ENCODE peak calls at places on chromosomes 2 and 18, in four cellular contexts. One of them, this sample, is unnamed.

GRCh38 chr2:31202833-31203232 is 14.5 kb downstream of the CAPN14 start:
- DNase-seq in CD8-positive, alpha-beta memory T cell: no peak
- DNase-seq in lower lobe of right lung: no peak
- DNase-seq in fibroblast of lung: no peak
- DNase-seq in this sample: no peak

GRCh38 chr2:131152065-131152464 is 46.9 kb downstream of the PLEKHB2 start:
- DNase-seq in CD8-positive, alpha-beta memory T cell: no peak
- DNase-seq in lower lobe of right lung: no peak
- DNase-seq in fibroblast of lung: no peak
- DNase-seq in this sample: no peak

GRCh38 chr2:182186132-182186735 is 200.6 kb downstream of the PPP1R1C start:
- DNase-seq in CD8-positive, alpha-beta memory T cell: peak; percentile 7
- DNase-seq in lower lobe of right lung: no peak
- DNase-seq in fibroblast of lung: peak; percentile 16
- DNase-seq in this sample: no peak

GRCh38 chr18:10419420-10420103 is 34.9 kb upstream of the APCDD1 start:
- DNase-seq in CD8-positive, alpha-beta memory T cell: no peak
- DNase-seq in lower lobe of right lung: no peak
- DNase-seq in fibroblast of lung: peak; percentile 88
- DNase-seq in this sample: no peak

GRCh38 chr18:3873698-3874495 is 423.9 kb downstream of the TGIF1 start:
- DNase-seq in CD8-positive, alpha-beta memory T cell: no peak
- DNase-seq in lower lobe of right lung: no peak
- DNase-seq in fibroblast of lung: no peak
- DNase-seq in this sample: no peak

GRCh38 chr2:106972782-106973181 is 86.8 kb upstream of the ST6GAL2 start:
- DNase-seq in CD8-positive, alpha-beta memory T cell: no peak
- DNase-seq in lower lobe of right lung: no peak
- DNase-seq in fibroblast of lung: peak; percentile 71
- DNase-seq in this sample: no peak

GRCh38 chr2:184053326-184053725 is 545.0 kb upstream of the ZNF804A start:
- DNase-seq in CD8-positive, alpha-beta memory T cell: no peak
- DNase-seq in lower lobe of right lung: no peak
- DNase-seq in fibroblast of lung: peak; percentile 3
- DNase-seq in this sample: no peak

GRCh38 chr18:24633121-24633520 is 172.7 kb downstream of the HRH4 start:
- DNase-seq in CD8-positive, alpha-beta memory T cell: no peak
- DNase-seq in lower lobe of right lung: no peak
- DNase-seq in fibroblast of lung: peak; percentile 4
- DNase-seq in this sample: no peak

GRCh38 chr2:59254279-59254678 is 1013.2 kb upstream of the FANCL start:
- DNase-seq in CD8-positive, alpha-beta memory T cell: no peak
- DNase-seq in lower lobe of right lung: no peak
- DNase-seq in fibroblast of lung: no peak
- DNase-seq in this sample: no peak

GRCh38 chr2:196587739-196588138 is 51.8 kb upstream of the CCDC150 start:
- DNase-seq in CD8-positive, alpha-beta memory T cell: no peak
- DNase-seq in lower lobe of right lung: no peak
- DNase-seq in fibroblast of lung: no peak
- DNase-seq in this sample: no peak

GRCh38 chr2:183179156-183179555 is 54.9 kb downstream of the NUP35 start:
- DNase-seq in CD8-positive, alpha-beta memory T cell: no peak
- DNase-seq in lower lobe of right lung: no peak
- DNase-seq in fibroblast of lung: peak; percentile 80
- DNase-seq in this sample: no peak

GRCh38 chr2:24539258-24539657 is 48.2 kb downstream of the NCOA1 start:
- DNase-seq in CD8-positive, alpha-beta memory T cell: no peak
- DNase-seq in lower lobe of right lung: no peak
- DNase-seq in fibroblast of lung: no peak
- DNase-seq in this sample: no peak

GRCh38 chr2:198309673-198310280 is 505.4 kb downstream of the PLCL1 start:
- DNase-seq in CD8-positive, alpha-beta memory T cell: peak; percentile 38
- DNase-seq in lower lobe of right lung: no peak
- DNase-seq in fibroblast of lung: peak; percentile 16
- DNase-seq in this sample: no peak

GRCh38 chr2:29655391-29656086 is 265.8 kb downstream of the ALK start:
- DNase-seq in CD8-positive, alpha-beta memory T cell: no peak
- DNase-seq in lower lobe of right lung: no peak
- DNase-seq in fibroblast of lung: peak; percentile 3
- DNase-seq in this sample: no peak

GRCh38 chr2:85649201-85650190 is 18.5 kb downstream of the SFTPB start:
- DNase-seq in CD8-positive, alpha-beta memory T cell: no peak
- DNase-seq in lower lobe of right lung: no peak
- DNase-seq in fibroblast of lung: peak; percentile 51
- DNase-seq in this sample: no peak

GRCh38 chr2:46471-47345 is at the start of gene FAM110C:
- DNase-seq in CD8-positive, alpha-beta memory T cell: peak; percentile 41
- DNase-seq in lower lobe of right lung: peak; percentile 81
- DNase-seq in fibroblast of lung: peak; percentile 16
- DNase-seq in this sample: no peak

GRCh38 chr2:32135409-32135808 is 30.3 kb upstream of the SLC30A6 start:
- DNase-seq in CD8-positive, alpha-beta memory T cell: peak; percentile 3
- DNase-seq in lower lobe of right lung: no peak
- DNase-seq in fibroblast of lung: peak; percentile 82
- DNase-seq in this sample: no peak

DNA sequence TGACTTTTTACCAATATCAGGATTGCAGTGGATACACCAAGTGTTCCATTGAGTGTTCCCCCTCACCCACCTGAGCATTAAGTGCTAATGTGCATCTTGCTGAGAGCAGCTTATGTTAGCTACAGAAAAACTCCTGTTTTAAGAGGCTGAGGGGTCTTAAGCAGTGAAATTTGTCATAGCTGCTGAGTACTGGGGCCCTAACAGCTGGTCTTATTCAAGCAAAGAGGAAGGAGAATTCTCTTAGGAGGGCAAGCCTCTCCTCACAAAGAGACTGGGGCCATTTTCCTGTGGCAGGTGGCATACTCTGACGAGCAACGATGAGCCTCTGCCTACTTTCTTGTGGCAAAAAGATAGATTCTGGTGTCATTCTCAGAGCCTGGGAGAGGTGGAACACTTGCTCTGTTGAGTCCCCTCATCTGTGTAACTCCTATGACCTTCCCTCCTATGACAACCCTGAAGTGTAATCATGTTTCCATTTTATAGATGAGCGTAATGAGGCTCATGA is 53.2 kb downstream of the SPRED2 start:
- DNase-seq in CD8-positive, alpha-beta memory T cell: no peak
- DNase-seq in lower lobe of right lung: no peak
- DNase-seq in fibroblast of lung: no peak
- DNase-seq in this sample: no peak
- H3K27me3 ChIP-seq in CD8-positive, alpha-beta memory T cell: no peaks in the 10 kb centered on the region
- H3K27me3 ChIP-seq in lower lobe of right lung: no peaks in the 10 kb centered on the region
- H3K27me3 ChIP-seq in fibroblast of lung: no peaks in the 10 kb centered on the region
- H3K27me3 ChIP-seq in this sample: no peaks in the 10 kb centered on the region

GRCh38 chr2:3571284-3571683 is 3.8 kb upstream of the RPS7 start:
- DNase-seq in CD8-positive, alpha-beta memory T cell: no peak
- DNase-seq in lower lobe of right lung: no peak
- DNase-seq in fibroblast of lung: peak; percentile 93
- DNase-seq in this sample: no peak

GRCh38 chr2:3575534-3576324 is 669 bp downstream of the RPS7 start:
- DNase-seq in CD8-positive, alpha-beta memory T cell: peak; percentile 30
- DNase-seq in lower lobe of right lung: peak; percentile 57
- DNase-seq in fibroblast of lung: no peak
- DNase-seq in this sample: peak; percentile 23

GRCh38 chr2:3572620-3573019 is 2.4 kb upstream of the RPS7 start:
- DNase-seq in CD8-positive, alpha-beta memory T cell: no peak
- DNase-seq in lower lobe of right lung: no peak
- DNase-seq in fibroblast of lung: no peak
- DNase-seq in this sample: no peak

GRCh38 chr2:3578987-3579386 is 3.9 kb downstream of the RPS7 start:
- DNase-seq in CD8-positive, alpha-beta memory T cell: no peak
- DNase-seq in lower lobe of right lung: no peak
- DNase-seq in fibroblast of lung: no peak
- DNase-seq in this sample: no peak

GRCh38 chr2:3574155-3574554 is 905 bp upstream of the RPS7 start:
- DNase-seq in CD8-positive, alpha-beta memory T cell: no peak
- DNase-seq in lower lobe of right lung: no peak
- DNase-seq in fibroblast of lung: no peak
- DNase-seq in this sample: no peak
- H3K4me3 ChIP-seq in CD8-positive, alpha-beta memory T cell: no peak overlapping the region
- H3K4me3 ChIP-seq in lower lobe of right lung: peak overlapping the region; percentile 92
- H3K4me3 ChIP-seq in fibroblast of lung: no peak overlapping the region
- H3K4me3 ChIP-seq in this sample: peak overlapping the region; percentile 92

DNA sequence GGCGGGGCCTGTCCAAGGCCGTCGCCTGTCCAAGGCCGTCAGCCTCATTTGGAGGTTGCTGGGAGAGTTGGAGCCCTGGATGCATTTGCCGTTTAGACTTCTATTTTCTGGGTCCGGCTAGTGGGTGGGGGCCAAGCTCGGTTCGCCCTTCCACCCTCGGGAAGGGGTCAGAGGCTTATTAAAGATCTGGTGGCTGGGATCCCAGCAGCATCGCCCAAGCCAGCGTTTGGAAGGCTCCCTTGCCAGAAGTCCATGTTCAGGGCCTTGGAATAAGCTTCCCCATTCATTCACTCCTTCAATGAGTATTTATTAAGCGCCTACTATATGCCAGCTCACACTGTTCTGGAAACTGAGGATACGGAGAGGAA is 516 bp upstream of the DOCK10 start:
- DNase-seq in CD8-positive, alpha-beta memory T cell: no peak
- DNase-seq in lower lobe of right lung: no peak
- DNase-seq in fibroblast of lung: no peak
- DNase-seq in this sample: no peak
- H3K27me3 ChIP-seq in CD8-positive, alpha-beta memory T cell: no peaks in the 10 kb centered on the region
- H3K27me3 ChIP-seq in lower lobe of right lung: peaks cover 20% of the 10 kb centered on the region
- H3K27me3 ChIP-seq in fibroblast of lung: no peaks in the 10 kb centered on the region
- H3K27me3 ChIP-seq in this sample: peaks cover 9% of the 10 kb centered on the region

GRCh38 chr2:226031078-226031937 is 631.8 kb downstream of the NYAP2 start:
- DNase-seq in CD8-positive, alpha-beta memory T cell: no peak
- DNase-seq in lower lobe of right lung: peak; percentile 73
- DNase-seq in fibroblast of lung: peak; percentile 80
- DNase-seq in this sample: peak; percentile 75
- H3K4me3 ChIP-seq in CD8-positive, alpha-beta memory T cell: no peak overlapping the region
- H3K4me3 ChIP-seq in lower lobe of right lung: peak overlapping the region; percentile 60
- H3K4me3 ChIP-seq in fibroblast of lung: peak overlapping the region; percentile 67
- H3K4me3 ChIP-seq in this sample: peak overlapping the region; percentile 75

GRCh38 chr2:3741867-3742602 is 38.7 kb downstream of the DCDC2C start:
- DNase-seq in CD8-positive, alpha-beta memory T cell: no peak
- DNase-seq in lower lobe of right lung: no peak
- DNase-seq in fibroblast of lung: no peak
- DNase-seq in this sample: no peak
- H3K27me3 ChIP-seq in CD8-positive, alpha-beta memory T cell: peaks cover 3% of the 10 kb centered on the region
- H3K27me3 ChIP-seq in lower lobe of right lung: no peaks in the 10 kb centered on the region
- H3K27me3 ChIP-seq in fibroblast of lung: no peaks in the 10 kb centered on the region
- H3K27me3 ChIP-seq in this sample: no peaks in the 10 kb centered on the region

GRCh38 chr2:26846334-26846863 is 1.5 kb upstream of the DPYSL5 start:
- DNase-seq in CD8-positive, alpha-beta memory T cell: peak; percentile 44
- DNase-seq in lower lobe of right lung: peak; percentile 80
- DNase-seq in fibroblast of lung: peak; percentile 66
- DNase-seq in this sample: peak; percentile 68
- H3K4me3 ChIP-seq in CD8-positive, alpha-beta memory T cell: no peak overlapping the region
- H3K4me3 ChIP-seq in lower lobe of right lung: no peak overlapping the region
- H3K4me3 ChIP-seq in fibroblast of lung: no peak overlapping the region
- H3K4me3 ChIP-seq in this sample: no peak overlapping the region

DNA sequence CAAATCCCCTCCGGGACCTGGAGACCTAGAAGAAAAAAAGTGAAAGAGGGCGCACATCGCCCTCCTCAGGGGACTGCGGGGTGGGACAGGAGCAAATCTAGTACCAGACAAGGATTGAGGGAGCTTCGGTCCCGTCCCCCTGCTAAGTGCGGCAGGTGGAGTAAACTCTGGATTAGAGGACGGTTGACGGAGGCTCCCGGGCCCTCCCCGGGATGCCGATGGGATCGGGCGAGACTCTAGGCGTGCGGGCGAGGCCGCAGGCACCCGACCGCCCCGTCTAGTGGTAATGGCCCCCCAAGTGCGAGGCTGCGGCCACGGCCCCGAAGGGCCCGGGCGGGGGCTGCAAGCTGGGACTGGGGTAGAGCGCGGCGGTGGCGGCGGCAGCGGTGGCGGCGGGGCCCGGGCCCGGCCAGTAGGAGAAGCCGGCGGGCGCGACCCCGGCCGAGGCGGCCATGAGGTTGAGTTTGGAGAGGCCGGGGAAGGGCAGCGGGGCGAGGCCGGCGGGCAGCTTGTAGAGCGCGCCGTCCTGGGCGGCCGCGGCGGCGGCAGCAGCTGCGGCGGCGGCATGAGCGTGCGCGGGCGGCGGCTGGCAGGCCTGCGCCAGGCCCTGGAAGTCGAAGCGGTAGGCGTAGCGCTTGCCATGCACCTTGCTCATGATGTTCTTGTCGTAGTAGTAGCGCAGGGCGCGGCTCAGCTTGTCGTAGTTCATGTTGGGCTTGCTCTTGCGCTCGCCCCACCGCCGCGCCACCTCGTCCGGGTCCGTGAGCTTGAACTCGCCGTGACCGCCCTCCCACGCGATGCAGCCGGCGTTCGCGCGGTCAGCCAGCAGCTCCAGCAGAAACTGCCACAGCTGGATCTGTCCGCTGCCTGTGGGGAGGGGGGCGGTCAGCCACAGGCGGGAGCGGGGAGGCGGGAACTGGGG is 3.3 kb downstream of the FEV start:
- DNase-seq in CD8-positive, alpha-beta memory T cell: peak; percentile 29
- DNase-seq in lower lobe of right lung: no peak
- DNase-seq in fibroblast of lung: peak; percentile 20
- DNase-seq in this sample: no peak
- H3K27me3 ChIP-seq in CD8-positive, alpha-beta memory T cell: peaks cover 44% of the 10 kb centered on the region
- H3K27me3 ChIP-seq in lower lobe of right lung: peaks cover 93% of the 10 kb centered on the region
- H3K27me3 ChIP-seq in fibroblast of lung: peaks cover 51% of the 10 kb centered on the region
- H3K27me3 ChIP-seq in this sample: peaks cover 37% of the 10 kb centered on the region

GRCh38 chr2:151569167-151569566 is 159.5 kb downstream of the RIF1 start:
- DNase-seq in CD8-positive, alpha-beta memory T cell: no peak
- DNase-seq in lower lobe of right lung: no peak
- DNase-seq in fibroblast of lung: no peak
- DNase-seq in this sample: no peak
- H3K4me3 ChIP-seq in CD8-positive, alpha-beta memory T cell: no peak overlapping the region
- H3K4me3 ChIP-seq in lower lobe of right lung: no peak overlapping the region
- H3K4me3 ChIP-seq in fibroblast of lung: no peak overlapping the region
- H3K4me3 ChIP-seq in this sample: no peak overlapping the region

GRCh38 chr2:216387262-216387661 is 15.0 kb upstream of the MARCHF4 start:
- DNase-seq in CD8-positive, alpha-beta memory T cell: no peak
- DNase-seq in lower lobe of right lung: no peak
- DNase-seq in fibroblast of lung: no peak
- DNase-seq in this sample: no peak

GRCh38 chr2:216388046-216388884 is 16.0 kb upstream of the MARCHF4 start:
- DNase-seq in CD8-positive, alpha-beta memory T cell: peak; percentile 13
- DNase-seq in lower lobe of right lung: no peak
- DNase-seq in fibroblast of lung: no peak
- DNase-seq in this sample: no peak

GRCh38 chr2:216392018-216392562 is 19.8 kb upstream of the MARCHF4 start:
- DNase-seq in CD8-positive, alpha-beta memory T cell: no peak
- DNase-seq in lower lobe of right lung: no peak
- DNase-seq in fibroblast of lung: no peak
- DNase-seq in this sample: no peak

GRCh38 chr2:216391401-216391800 is 19.1 kb upstream of the MARCHF4 start:
- DNase-seq in CD8-positive, alpha-beta memory T cell: no peak
- DNase-seq in lower lobe of right lung: no peak
- DNase-seq in fibroblast of lung: peak; percentile 26
- DNase-seq in this sample: no peak

DNA sequence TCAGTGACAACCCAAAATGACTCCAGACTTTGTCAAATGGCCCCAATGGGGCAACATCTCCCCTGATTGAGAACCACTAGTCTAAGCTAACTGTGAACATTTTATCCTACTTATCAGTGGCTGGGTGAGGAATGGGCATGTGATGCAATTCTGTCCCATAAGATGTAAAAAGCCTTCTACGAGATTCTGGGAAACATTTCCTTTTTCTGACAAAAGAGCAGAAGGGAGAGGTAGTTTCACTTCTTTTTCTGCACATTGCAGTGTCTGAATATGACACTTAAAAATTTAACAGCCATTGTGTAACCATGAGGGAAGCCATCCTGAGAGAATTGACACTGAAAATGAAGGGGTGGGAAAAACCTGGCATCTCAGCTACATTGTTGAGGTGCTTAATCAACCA is 17.3 kb upstream of the MARCHF4 start:
- DNase-seq in CD8-positive, alpha-beta memory T cell: no peak
- DNase-seq in lower lobe of right lung: no peak
- DNase-seq in fibroblast of lung: peak; percentile 50
- DNase-seq in this sample: no peak
- H3K27me3 ChIP-seq in CD8-positive, alpha-beta memory T cell: no peaks in the 10 kb centered on the region
- H3K27me3 ChIP-seq in lower lobe of right lung: no peaks in the 10 kb centered on the region
- H3K27me3 ChIP-seq in fibroblast of lung: no peaks in the 10 kb centered on the region
- H3K27me3 ChIP-seq in this sample: no peaks in the 10 kb centered on the region

This sample was measured in psoas muscle.